ENCODE peak calls at places on chromosomes 7 and 10, in seven cellular contexts. One of them, this sample, is unnamed.

GRCh38 chr10:128835361-128835760 is 631.7 kb upstream of the MGMT start:
- DNase-seq in CD8-positive, alpha-beta memory T cell: no peak
- DNase-seq in NCI-H2227 treated with DMSO at 0.1 percent for 48 hours: no peak
- DNase-seq in IMR-90: no peak
- DNase-seq in neural progenitor cell: no peak
- DNase-seq in Right ventricle myocardium superior: no peak
- DNase-seq in ELR: no peak
- DNase-seq in this sample: no peak

GRCh38 chr7:43302211-43302711 is 189.8 kb downstream of the HECW1 start:
- DNase-seq in CD8-positive, alpha-beta memory T cell: no peak
- DNase-seq in NCI-H2227 treated with DMSO at 0.1 percent for 48 hours: no peak
- DNase-seq in IMR-90: peak; percentile 49
- DNase-seq in neural progenitor cell: no peak
- DNase-seq in Right ventricle myocardium superior: no peak
- DNase-seq in ELR: peak; percentile 64
- DNase-seq in this sample: no peak

GRCh38 chr10:28241766-28242399 is 61.0 kb downstream of the MPP7 start:
- DNase-seq in CD8-positive, alpha-beta memory T cell: peak; percentile 30
- DNase-seq in NCI-H2227 treated with DMSO at 0.1 percent for 48 hours: peak; percentile 23
- DNase-seq in IMR-90: peak; percentile 70
- DNase-seq in neural progenitor cell: peak; percentile 64
- DNase-seq in Right ventricle myocardium superior: no peak
- DNase-seq in ELR: peak; percentile 66
- DNase-seq in this sample: peak; percentile 68

GRCh38 chr7:127863082-127863481 is 168.2 kb downstream of the LRRC4 start:
- DNase-seq in CD8-positive, alpha-beta memory T cell: no peak
- DNase-seq in NCI-H2227 treated with DMSO at 0.1 percent for 48 hours: no peak
- DNase-seq in IMR-90: no peak
- DNase-seq in neural progenitor cell: no peak
- DNase-seq in Right ventricle myocardium superior: no peak
- DNase-seq in ELR: no peak
- DNase-seq in this sample: no peak

GRCh38 chr7:64877714-64878610 is 25.1 kb upstream of the ZNF273 start:
- DNase-seq in CD8-positive, alpha-beta memory T cell: no peak
- DNase-seq in NCI-H2227 treated with DMSO at 0.1 percent for 48 hours: no peak
- DNase-seq in IMR-90: no peak
- DNase-seq in neural progenitor cell: no peak
- DNase-seq in Right ventricle myocardium superior: no peak
- DNase-seq in ELR: no peak
- DNase-seq in this sample: no peak

GRCh38 chr10:90751107-90751997 is 106.5 kb downstream of the HTR7 start:
- DNase-seq in CD8-positive, alpha-beta memory T cell: peak; percentile 25
- DNase-seq in NCI-H2227 treated with DMSO at 0.1 percent for 48 hours: no peak
- DNase-seq in IMR-90: peak; percentile 42
- DNase-seq in neural progenitor cell: peak; percentile 65
- DNase-seq in Right ventricle myocardium superior: no peak
- DNase-seq in ELR: peak; percentile 61
- DNase-seq in this sample: peak; percentile 60

GRCh38 chr10:132637477-132638129 is 100.0 kb downstream of the INPP5A start:
- DNase-seq in CD8-positive, alpha-beta memory T cell: peak; percentile 51
- DNase-seq in NCI-H2227 treated with DMSO at 0.1 percent for 48 hours: peak; percentile 50
- DNase-seq in IMR-90: peak; percentile 73
- DNase-seq in neural progenitor cell: peak; percentile 51
- DNase-seq in Right ventricle myocardium superior: no peak
- DNase-seq in ELR: peak; percentile 77
- DNase-seq in this sample: peak; percentile 31

GRCh38 chr7:4552985-4553384 is 129.1 kb upstream of the FOXK1 start:
- DNase-seq in CD8-positive, alpha-beta memory T cell: no peak
- DNase-seq in NCI-H2227 treated with DMSO at 0.1 percent for 48 hours: no peak
- DNase-seq in IMR-90: no peak
- DNase-seq in neural progenitor cell: no peak
- DNase-seq in Right ventricle myocardium superior: no peak
- DNase-seq in ELR: no peak
- DNase-seq in this sample: no peak

GRCh38 chr7:117946201-117946633 is 73.0 kb upstream of the CTTNBP2 start:
- DNase-seq in CD8-positive, alpha-beta memory T cell: no peak
- DNase-seq in NCI-H2227 treated with DMSO at 0.1 percent for 48 hours: no peak
- DNase-seq in IMR-90: peak; percentile 16
- DNase-seq in neural progenitor cell: peak; percentile 32
- DNase-seq in Right ventricle myocardium superior: no peak
- DNase-seq in ELR: no peak
- DNase-seq in this sample: no peak

GRCh38 chr7:42128703-42129102 is 108.3 kb downstream of the GLI3 start:
- DNase-seq in CD8-positive, alpha-beta memory T cell: no peak
- DNase-seq in NCI-H2227 treated with DMSO at 0.1 percent for 48 hours: no peak
- DNase-seq in IMR-90: no peak
- DNase-seq in neural progenitor cell: peak; percentile 37
- DNase-seq in Right ventricle myocardium superior: no peak
- DNase-seq in ELR: peak; percentile 48
- DNase-seq in this sample: no peak

This sample was measured in MM.1S.